ENCODE peak calls at places on chromosomes 11 and 22, in eight cellular contexts. W is mammary epithelial cell, X is heart right ventricle, U is sigmoid colon, B is colonic mucosa, O is left ventricle myocardium inferior, Y is suprapubic skin, P is lower leg skin. S is an unnamed sample.

GRCh38 chr11:103079833-103080232 is 12.1 kb downstream of the DCUN1D5 start:
- DNase-seq in W (peak), X (no peak), U (no peak), B (no peak), O (no peak), Y (no peak), P (no peak), S (no peak)

GRCh38 chr11:6604081-6604626 is 580 bp downstream of the ILK start:
- DNase-seq in W (peak), X (peak), U (peak), B (peak), O (no peak), Y (no peak), P (peak), S (no peak)

GRCh38 chr11:86461892-86462291 is 87.2 kb downstream of the CCDC81 start:
- DNase-seq in W (no peak), X (no peak), U (no peak), B (no peak), O (no peak), Y (no peak), P (no peak), S (no peak)

GRCh38 chr22:35930933-35931332 is 97.7 kb downstream of the RBFOX2 start:
- DNase-seq in W (peak), X (peak), U (no peak), B (no peak), O (no peak), Y (no peak), P (no peak), S (no peak)

GRCh38 chr11:31408205-31408604 is 38.5 kb downstream of the DNAJC24 start:
- DNase-seq in W (no peak), X (no peak), U (no peak), B (no peak), O (no peak), Y (no peak), P (no peak), S (no peak)

GRCh38 chr11:71156301-71156700 is 96.1 kb downstream of the SHANK2 start:
- DNase-seq in W (no peak), X (no peak), U (no peak), B (no peak), O (no peak), Y (peak), P (peak), S (peak)

GRCh38 chr11:13970986-13971385 is 8.5 kb downstream of the SPON1 start:
- DNase-seq in W (peak), X (no peak), U (no peak), B (peak), O (no peak), Y (no peak), P (no peak), S (no peak)

GRCh38 chr11:18720811-18721575 is 5.0 kb downstream of the IGSF22 start:
- DNase-seq in W (peak), X (peak), U (peak), B (peak), O (peak), Y (peak), P (peak), S (no peak)

GRCh38 chr11:124740277-124740882 is 638 bp downstream of the NRGN start:
- DNase-seq in W (peak), X (no peak), U (no peak), B (no peak), O (peak), Y (peak), P (peak), S (no peak)
- TF ChIP-seq CTCF in W (peak), X (peak), U (no peak), B (peak), O (peak), Y (no peak), P (no peak), S (peak)

GRCh38 chr22:42720263-42721044 is at the start of gene A4GALT:
- DNase-seq in W (no peak), X (no peak), U (no peak), B (no peak), O (peak), Y (no peak), P (no peak), S (no peak)
- H3K4me3 ChIP-seq in W (peak), X (peak), U (peak), B (peak), O (peak), Y (peak), P (peak), S (peak)

GRCh38 chr22:21020802-21021429 is 6.0 kb downstream of the P2RX6 start:
- DNase-seq in W (no peak), X (no peak), U (no peak), B (no peak), O (no peak), Y (no peak), P (no peak), S (no peak)
- TF ChIP-seq CTCF in W (peak), X (no peak), U (no peak), B (no peak), O (peak), Y (no peak), P (no peak), S (peak)

DNA sequence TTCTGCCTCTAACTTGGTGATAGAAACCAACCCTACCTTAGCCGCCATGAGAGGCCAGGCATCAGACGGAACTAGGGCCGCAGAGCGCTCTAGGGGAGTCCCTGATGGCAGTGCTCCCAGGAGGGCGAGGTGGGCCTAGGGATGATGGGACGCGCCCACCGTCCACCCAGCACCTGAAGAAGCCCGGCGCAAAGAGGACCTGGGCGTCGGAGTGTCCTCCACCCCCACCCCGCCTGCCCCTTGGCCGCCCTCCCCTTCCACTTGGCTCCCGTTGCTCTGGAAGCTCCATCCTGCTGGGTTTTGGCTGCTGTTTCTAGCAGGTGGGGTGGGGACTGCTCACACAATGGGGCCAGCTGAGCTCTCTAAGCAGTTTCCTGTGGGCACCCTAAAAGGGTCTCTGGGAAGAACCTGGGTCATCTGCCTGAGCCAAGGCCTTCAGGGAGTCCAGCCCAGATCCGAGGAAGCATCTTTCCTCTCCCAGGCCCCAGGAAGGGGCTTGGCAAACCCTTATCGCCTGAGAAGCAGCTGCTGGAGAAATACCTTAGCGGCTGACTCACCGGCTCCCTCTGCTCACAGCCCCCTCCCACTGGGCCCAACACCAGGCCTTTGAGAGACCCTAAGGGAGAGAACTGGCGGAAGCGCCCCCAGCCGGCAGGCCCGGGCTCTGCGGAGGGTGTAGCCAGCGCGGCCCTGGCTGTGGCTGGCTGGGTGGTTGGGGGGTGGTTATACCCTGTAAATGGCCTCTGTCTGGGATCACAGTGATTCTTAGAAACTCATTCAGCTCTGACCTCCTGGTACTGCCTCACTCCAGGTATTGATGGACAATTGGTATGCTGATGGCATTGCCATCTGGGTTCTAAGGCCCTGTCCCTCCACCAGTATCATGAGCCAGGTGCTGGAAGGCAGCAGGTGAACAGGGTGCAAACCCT is 19.3 kb downstream of the CREB3L1 start:
- DNase-seq in W (no peak), X (peak), U (peak), B (no peak), O (peak), Y (no peak), P (no peak), S (peak)
- H3K4me3 ChIP-seq in W (no peak), X (peak), U (no peak), B (no peak), O (peak), Y (peak), P (no peak), S (no peak)